ENCODE peak calls at places on chromosomes 7 and 10, in four cellular contexts. I, O, H and Y are unnamed samples.

GRCh38 chr7:2093214-2093840 is 139.4 kb downstream of the MAD1L1 start:
- DNase-seq in I (no peak), O (no peak), H (peak), Y (no peak)

GRCh38 chr7:135712182-135712782 is 15.7 kb downstream of the SLC13A4 start:
- DNase-seq in I (no peak), O (no peak), H (no peak), Y (no peak)

GRCh38 chr10:79298403-79299244 is 48.6 kb upstream of the PPIF start:
- DNase-seq in I (no peak), O (no peak), H (peak), Y (no peak)

GRCh38 chr7:9856668-9857067 is 1117.0 kb upstream of the PHF14 start:
- DNase-seq in I (no peak), O (no peak), H (no peak), Y (no peak)

GRCh38 chr10:75013007-75013406 is 98.4 kb upstream of the SAMD8 start:
- DNase-seq in I (no peak), O (no peak), H (no peak), Y (no peak)

GRCh38 chr10:131253931-131254865 is 57.3 kb downstream of the TCERG1L start:
- DNase-seq in I (no peak), O (no peak), H (no peak), Y (no peak)

GRCh38 chr10:34109481-34109880 is 705.6 kb downstream of the PARD3 start:
- DNase-seq in I (no peak), O (no peak), H (no peak), Y (no peak)

GRCh38 chr7:31104361-31105255 is 52.5 kb downstream of the ADCYAP1R1 start:
- DNase-seq in I (no peak), O (no peak), H (no peak), Y (no peak)